ENCODE peak calls at places on chromosomes 12 and 14, in four cellular contexts. F is stimulated activated CD4-positive, alpha-beta T cell treated with anti-CD3 and anti-CD28 coated beads, Interleukin-4, amount 100 ng/mL, for 48 hours; X is NCI-H345; U is neural progenitor cell. O is an unnamed sample.

GRCh38 chr14:67620217-67620789 is 583 bp downstream of the ARG2 start:
- DNase-seq in X (peak), U (peak), F (no peak), O (peak)

GRCh38 chr14:56590535-56590951 is 10.9 kb downstream of the TMEM260 start:
- DNase-seq in U (peak), X (no peak), F (no peak), O (peak)

GRCh38 chr12:106274575-106275081 is 26.8 kb upstream of the CKAP4 start:
- DNase-seq in U (no peak), F (no peak), X (no peak), O (no peak)

GRCh38 chr14:73762375-73762822 is 48.2 kb upstream of the PNMA1 start:
- DNase-seq in F (no peak), U (no peak), X (no peak), O (no peak)

GRCh38 chr12:8629486-8630033 is 16.9 kb upstream of the AICDA start:
- DNase-seq in F (no peak), X (no peak), U (no peak), O (no peak)

GRCh38 chr12:55720894-55721444 is 776 bp downstream of the RDH5 start:
- DNase-seq in U (peak), X (no peak), F (no peak), O (no peak)

GRCh38 chr12:16573652-16574077 is 32.3 kb downstream of the LMO3 start:
- DNase-seq in X (no peak), F (no peak), U (peak), O (no peak)

GRCh38 chr14:80862983-80863382 is 78.6 kb downstream of the CEP128 start:
- DNase-seq in F (no peak), U (no peak), X (no peak), O (no peak)

GRCh38 chr12:121025442-121026226 is 9.3 kb upstream of the C12orf43 start:
- DNase-seq in U (no peak), F (no peak), X (no peak), O (no peak)

GRCh38 chr12:130993759-130994670 is 40.3 kb downstream of the ADGRD1 start:
- DNase-seq in U (no peak), X (no peak), F (no peak), O (no peak)

GRCh38 chr14:26379951-26380350 is 217.9 kb downstream of the NOVA1 start:
- DNase-seq in X (no peak), F (no peak), U (no peak), O (no peak)

GRCh38 chr14:105217764-105218163 is 30.6 kb upstream of the BTBD6 start:
- DNase-seq in X (no peak), U (no peak), F (no peak), O (no peak)

GRCh38 chr12:67910360-67911292 is 78.6 kb upstream of the IFNG-AS1 start:
- DNase-seq in U (no peak), X (no peak), F (no peak), O (no peak)

GRCh38 chr12:124564232-124564958 is 3.0 kb downstream of the NCOR2 start:
- DNase-seq in F (no peak), U (peak), X (peak), O (no peak)

GRCh38 chr12:3336606-3337311 is 154.2 kb upstream of the PRMT8 start:
- DNase-seq in F (no peak), U (peak), X (peak), O (no peak)

GRCh38 chr12:50981319-50982239 is 29.2 kb downstream of the HIGD1C start:
- DNase-seq in X (peak), U (no peak), F (no peak), O (no peak)

GRCh38 chr12:13220848-13221247 is 24.3 kb downstream of the EMP1 start:
- DNase-seq in X (no peak), F (no peak), U (no peak), O (no peak)

GRCh38 chr12:93108958-93109357 is 179.9 kb upstream of the EEA1 start:
- DNase-seq in X (no peak), U (no peak), F (no peak), O (no peak)

GRCh38 chr12:67517181-67517887 is 131.2 kb upstream of the DYRK2 start:
- DNase-seq in U (no peak), X (peak), F (no peak), O (no peak)

GRCh38 chr12:104750061-104750460 is 208.0 kb downstream of the SLC41A2 start:
- DNase-seq in X (no peak), U (no peak), F (no peak), O (peak)

GRCh38 chr12:2286461-2287131 is 233.8 kb downstream of the CACNA1C start:
- DNase-seq in U (no peak), F (no peak), X (no peak), O (no peak)

GRCh38 chr14:63896278-63896720 is 43.5 kb downstream of the SYNE2 start:
- DNase-seq in X (peak), U (no peak), F (no peak), O (no peak)

GRCh38 chr14:95147597-95147996 is 9.7 kb downstream of the DICER1 start:
- DNase-seq in U (no peak), F (no peak), X (no peak), O (no peak)

GRCh38 chr12:105480162-105480561 is 149.7 kb downstream of the C12orf75 start:
- DNase-seq in X (no peak), F (no peak), U (peak), O (no peak)